ENCODE peak calls at places on chromosomes 7 and 10, in six cellular contexts. D is RPMI7951, C is substantia nigra, O is WTC11, I is GM12865, J is kidney glomerular epithelial cell. H is an unnamed sample.

GRCh38 chr10:3829193-3830050 is 44.4 kb upstream of the KLF6 start:
- DNase-seq in D (no peak), C (no peak), O (no peak), I (no peak), J (no peak), H (no peak)

GRCh38 chr7:108430664-108431063 is 25.6 kb downstream of the NRCAM start:
- DNase-seq in D (no peak), C (no peak), O (no peak), I (no peak), J (no peak), H (no peak)

GRCh38 chr7:19249281-19249680 is 104.1 kb upstream of the FERD3L start:
- DNase-seq in D (no peak), C (no peak), O (no peak), I (no peak), J (peak; percentile 13), H (no peak)

GRCh38 chr7:100951888-100952560 is 2.7 kb downstream of the MUC3A start:
- DNase-seq in D (no peak), C (no peak), O (no peak), I (no peak), J (no peak), H (no peak)

GRCh38 chr10:20598590-20598989 is 298.5 kb downstream of the NEBL start:
- DNase-seq in D (peak; percentile 46), C (peak; percentile 71), O (no peak), I (no peak), J (peak; percentile 78), H (peak; percentile 89)

GRCh38 chr10:94403823-94404228 is 1.5 kb downstream of the TBC1D12 start:
- DNase-seq in D (no peak), C (no peak), O (no peak), I (no peak), J (peak; percentile 73), H (no peak)

GRCh38 chr7:25804154-25804553 is 347.8 kb upstream of the NFE2L3 start:
- DNase-seq in D (no peak), C (no peak), O (no peak), I (peak; percentile 36), J (peak; percentile 3), H (no peak)

GRCh38 chr7:5077740-5078139 is 32.1 kb downstream of the RBAK start:
- DNase-seq in D (peak; percentile 36), C (no peak), O (no peak), I (no peak), J (no peak), H (no peak)

GRCh38 chr7:129187681-129188371 is 607 bp upstream of the SMO start:
- DNase-seq in D (no peak), C (no peak), O (no peak), I (no peak), J (no peak), H (no peak)

GRCh38 chr7:101947899-101948298 is 130.5 kb downstream of the CUX1 start:
- DNase-seq in D (peak; percentile 45), C (no peak), O (no peak), I (no peak), J (no peak), H (peak; percentile 88)

GRCh38 chr10:89275383-89275782 is 23.8 kb upstream of the LIPA start:
- DNase-seq in D (no peak), C (no peak), O (no peak), I (no peak), J (no peak), H (no peak)

GRCh38 chr10:92074126-92074887 is 150.7 kb downstream of the BTAF1 start:
- DNase-seq in D (peak; percentile 10), C (no peak), O (no peak), I (peak; percentile 14), J (peak; percentile 33), H (no peak)

GRCh38 chr10:34008641-34009040 is 674.2 kb upstream of the NRP1 start:
- DNase-seq in D (no peak), C (no peak), O (peak; percentile 50), I (no peak), J (no peak), H (no peak)

GRCh38 chr7:109213081-109213480 is 643.4 kb downstream of the DNAJB9 start:
- DNase-seq in D (no peak), C (no peak), O (no peak), I (no peak), J (no peak), H (no peak)

GRCh38 chr7:99407849-99408346 is 499 bp downstream of the PDAP1 start:
- DNase-seq in D (peak; percentile 81), C (peak; percentile 43), O (no peak), I (peak; percentile 46), J (peak; percentile 43), H (peak; percentile 95)

GRCh38 chr7:51246258-51247245 is 70.1 kb downstream of the COBL start:
- DNase-seq in D (peak; percentile 15), C (peak; percentile 79), O (no peak), I (no peak), J (no peak), H (no peak)

GRCh38 chr7:1959305-1959704 is 273.4 kb downstream of the MAD1L1 start:
- DNase-seq in D (no peak), C (no peak), O (no peak), I (no peak), J (no peak), H (no peak)

GRCh38 chr10:51031995-51032394 is 42.3 kb upstream of the PRKG1 start:
- DNase-seq in D (no peak), C (no peak), O (peak; percentile 18), I (no peak), J (no peak), H (no peak)

GRCh38 chr7:44638611-44639557 is 32.5 kb downstream of the OGDH start:
- DNase-seq in D (peak; percentile 96), C (peak; percentile 45), O (peak; percentile 30), I (peak; percentile 95), J (peak; percentile 68), H (peak; percentile 86)

GRCh38 chr10:43846968-43847367 is 198.3 kb upstream of the ZNF32 start:
- DNase-seq in D (no peak), C (no peak), O (no peak), I (no peak), J (no peak), H (no peak)

GRCh38 chr7:116317907-116318306 is 107.6 kb downstream of the TES start:
- DNase-seq in D (peak; percentile 30), C (no peak), O (no peak), I (no peak), J (no peak), H (no peak)

GRCh38 chr7:15508258-15508657 is 53.6 kb downstream of the AGMO start:
- DNase-seq in D (peak; percentile 60), C (no peak), O (no peak), I (no peak), J (no peak), H (no peak)

GRCh38 chr10:92688927-92689662 is 660 bp upstream of the HHEX start:
- DNase-seq in D (peak; percentile 18), C (peak; percentile 13), O (peak; percentile 55), I (peak; percentile 33), J (no peak), H (peak; percentile 83)

GRCh38 chr7:111855842-111856227 is 293.5 kb upstream of the IMMP2L start:
- DNase-seq in D (no peak), C (no peak), O (no peak), I (no peak), J (peak; percentile 1), H (no peak)

H was measured in posterior vena cava.